ENCODE peak calls at places on chromosome 21, in eight cellular contexts. One of them, this sample, is unnamed.

GRCh38 chr21:25925936-25926335 is 191.2 kb downstream of the GABPA start:
- DNase-seq in pancreas: peak; percentile 37
- DNase-seq in left ventricle myocardium inferior: no peak
- DNase-seq in heart right ventricle: no peak
- DNase-seq in astrocyte: peak; percentile 57
- DNase-seq in heart left ventricle: peak; percentile 47
- DNase-seq in prostate gland: no peak
- DNase-seq in tibial nerve: no peak
- DNase-seq in this sample: no peak

GRCh38 chr21:35149698-35150097 is 100.6 kb upstream of the RUNX1 start:
- DNase-seq in left ventricle myocardium inferior: no peak
- DNase-seq in prostate gland: no peak
- DNase-seq in astrocyte: peak; percentile 87
- DNase-seq in heart right ventricle: no peak
- DNase-seq in heart left ventricle: no peak
- DNase-seq in tibial nerve: no peak
- DNase-seq in pancreas: no peak
- DNase-seq in this sample: no peak

GRCh38 chr21:41877901-41878830 is 978 bp downstream of the PRDM15 start:
- DNase-seq in heart right ventricle: no peak
- DNase-seq in pancreas: peak; percentile 66
- DNase-seq in heart left ventricle: no peak
- DNase-seq in prostate gland: no peak
- DNase-seq in tibial nerve: peak; percentile 44
- DNase-seq in astrocyte: peak; percentile 63
- DNase-seq in left ventricle myocardium inferior: no peak
- DNase-seq in this sample: no peak

GRCh38 chr21:42671778-42672593 is 18.6 kb downstream of the PDE9A start:
- DNase-seq in heart right ventricle: no peak
- DNase-seq in prostate gland: peak; percentile 81
- DNase-seq in heart left ventricle: no peak
- DNase-seq in astrocyte: peak; percentile 51
- DNase-seq in tibial nerve: no peak
- DNase-seq in pancreas: no peak
- DNase-seq in left ventricle myocardium inferior: no peak
- DNase-seq in this sample: no peak

GRCh38 chr21:41815652-41816582 is 49.1 kb upstream of the RIPK4 start:
- DNase-seq in astrocyte: no peak
- DNase-seq in left ventricle myocardium inferior: no peak
- DNase-seq in tibial nerve: no peak
- DNase-seq in heart right ventricle: no peak
- DNase-seq in pancreas: peak; percentile 25
- DNase-seq in heart left ventricle: no peak
- DNase-seq in prostate gland: no peak
- DNase-seq in this sample: no peak

GRCh38 chr21:42473495-42474042 is 22.5 kb downstream of the RSPH1 start:
- DNase-seq in astrocyte: no peak
- DNase-seq in pancreas: no peak
- DNase-seq in tibial nerve: no peak
- DNase-seq in heart right ventricle: no peak
- DNase-seq in prostate gland: no peak
- DNase-seq in heart left ventricle: no peak
- DNase-seq in left ventricle myocardium inferior: no peak
- DNase-seq in this sample: no peak

GRCh38 chr21:20459838-20460237 is 538.4 kb upstream of the NCAM2 start:
- DNase-seq in tibial nerve: no peak
- DNase-seq in prostate gland: no peak
- DNase-seq in pancreas: no peak
- DNase-seq in heart left ventricle: no peak
- DNase-seq in astrocyte: no peak
- DNase-seq in heart right ventricle: no peak
- DNase-seq in left ventricle myocardium inferior: no peak
- DNase-seq in this sample: no peak

GRCh38 chr21:41630249-41630648 is 122.3 kb upstream of the TMPRSS2 start:
- DNase-seq in astrocyte: peak; percentile 100
- DNase-seq in heart left ventricle: no peak
- DNase-seq in prostate gland: peak; percentile 46
- DNase-seq in pancreas: no peak
- DNase-seq in heart right ventricle: no peak
- DNase-seq in tibial nerve: no peak
- DNase-seq in left ventricle myocardium inferior: no peak
- DNase-seq in this sample: no peak

GRCh38 chr21:42056468-42056867 is 14.6 kb upstream of the UMODL1 start:
- DNase-seq in astrocyte: no peak
- DNase-seq in prostate gland: peak; percentile 47
- DNase-seq in tibial nerve: no peak
- DNase-seq in left ventricle myocardium inferior: no peak
- DNase-seq in pancreas: no peak
- DNase-seq in heart left ventricle: no peak
- DNase-seq in heart right ventricle: no peak
- DNase-seq in this sample: no peak

GRCh38 chr21:26404288-26404687 is 168.8 kb downstream of the CYYR1 start:
- DNase-seq in heart left ventricle: peak; percentile 7
- DNase-seq in tibial nerve: no peak
- DNase-seq in astrocyte: no peak
- DNase-seq in heart right ventricle: no peak
- DNase-seq in prostate gland: no peak
- DNase-seq in left ventricle myocardium inferior: no peak
- DNase-seq in pancreas: no peak
- DNase-seq in this sample: no peak

GRCh38 chr21:15121655-15122120 is 56.9 kb upstream of the NRIP1 start:
- DNase-seq in left ventricle myocardium inferior: peak; percentile 31
- DNase-seq in astrocyte: peak; percentile 51
- DNase-seq in heart left ventricle: peak; percentile 31
- DNase-seq in prostate gland: no peak
- DNase-seq in tibial nerve: no peak
- DNase-seq in pancreas: peak; percentile 78
- DNase-seq in heart right ventricle: peak; percentile 21
- DNase-seq in this sample: no peak

GRCh38 chr21:19547951-19548635 is 1144.5 kb upstream of the TMPRSS15 start:
- DNase-seq in pancreas: no peak
- DNase-seq in tibial nerve: no peak
- DNase-seq in heart left ventricle: no peak
- DNase-seq in heart right ventricle: no peak
- DNase-seq in left ventricle myocardium inferior: no peak
- DNase-seq in astrocyte: no peak
- DNase-seq in prostate gland: no peak
- DNase-seq in this sample: no peak

GRCh38 chr21:15793547-15794235 is 63.9 kb downstream of the USP25 start:
- DNase-seq in heart right ventricle: no peak
- DNase-seq in heart left ventricle: no peak
- DNase-seq in left ventricle myocardium inferior: no peak
- DNase-seq in pancreas: no peak
- DNase-seq in prostate gland: no peak
- DNase-seq in astrocyte: no peak
- DNase-seq in tibial nerve: no peak
- DNase-seq in this sample: no peak

GRCh38 chr21:35023396-35024070 is 25.6 kb downstream of the RUNX1 start:
- DNase-seq in heart left ventricle: no peak
- DNase-seq in left ventricle myocardium inferior: no peak
- DNase-seq in astrocyte: no peak
- DNase-seq in pancreas: no peak
- DNase-seq in prostate gland: no peak
- DNase-seq in tibial nerve: no peak
- DNase-seq in heart right ventricle: no peak
- DNase-seq in this sample: no peak

GRCh38 chr21:44927587-44928461 is 7.1 kb upstream of the ITGB2 start:
- DNase-seq in astrocyte: peak; percentile 55
- DNase-seq in tibial nerve: peak; percentile 49
- DNase-seq in heart right ventricle: peak; percentile 57
- DNase-seq in left ventricle myocardium inferior: peak; percentile 46
- DNase-seq in prostate gland: no peak
- DNase-seq in pancreas: no peak
- DNase-seq in heart left ventricle: peak; percentile 45
- DNase-seq in this sample: peak; percentile 64

GRCh38 chr21:44925027-44925755 is 4.5 kb upstream of the ITGB2 start:
- DNase-seq in left ventricle myocardium inferior: no peak
- DNase-seq in astrocyte: peak; percentile 36
- DNase-seq in prostate gland: no peak
- DNase-seq in pancreas: no peak
- DNase-seq in heart left ventricle: no peak
- DNase-seq in heart right ventricle: no peak
- DNase-seq in tibial nerve: no peak
- DNase-seq in this sample: no peak

GRCh38 chr21:44927259-44927586 is 6.5 kb upstream of the ITGB2 start:
- DNase-seq in prostate gland: no peak
- DNase-seq in left ventricle myocardium inferior: no peak
- DNase-seq in heart right ventricle: no peak
- DNase-seq in pancreas: no peak
- DNase-seq in heart left ventricle: no peak
- DNase-seq in tibial nerve: no peak
- DNase-seq in astrocyte: no peak
- DNase-seq in this sample: no peak

GRCh38 chr21:44924611-44925010 is 3.9 kb upstream of the ITGB2 start:
- DNase-seq in prostate gland: no peak
- DNase-seq in tibial nerve: no peak
- DNase-seq in heart left ventricle: no peak
- DNase-seq in pancreas: no peak
- DNase-seq in astrocyte: no peak
- DNase-seq in heart right ventricle: no peak
- DNase-seq in left ventricle myocardium inferior: peak; percentile 7
- DNase-seq in this sample: no peak

GRCh38 chr21:44926364-44927101 is 5.8 kb upstream of the ITGB2 start:
- DNase-seq in tibial nerve: no peak
- DNase-seq in prostate gland: no peak
- DNase-seq in pancreas: no peak
- DNase-seq in astrocyte: peak; percentile 37
- DNase-seq in heart right ventricle: no peak
- DNase-seq in left ventricle myocardium inferior: peak; percentile 16
- DNase-seq in heart left ventricle: no peak
- DNase-seq in this sample: peak; percentile 61
- H3K27ac ChIP-seq in tibial nerve: no peak overlapping the region
- H3K27ac ChIP-seq in prostate gland: no peak overlapping the region
- H3K27ac ChIP-seq in pancreas: no peak overlapping the region
- H3K27ac ChIP-seq in astrocyte: no peak overlapping the region
- H3K27ac ChIP-seq in heart right ventricle: no peak overlapping the region
- H3K27ac ChIP-seq in left ventricle myocardium inferior: no peak overlapping the region
- H3K27ac ChIP-seq in heart left ventricle: no peak overlapping the region
- H3K27ac ChIP-seq in this sample: no peak overlapping the region

DNA sequence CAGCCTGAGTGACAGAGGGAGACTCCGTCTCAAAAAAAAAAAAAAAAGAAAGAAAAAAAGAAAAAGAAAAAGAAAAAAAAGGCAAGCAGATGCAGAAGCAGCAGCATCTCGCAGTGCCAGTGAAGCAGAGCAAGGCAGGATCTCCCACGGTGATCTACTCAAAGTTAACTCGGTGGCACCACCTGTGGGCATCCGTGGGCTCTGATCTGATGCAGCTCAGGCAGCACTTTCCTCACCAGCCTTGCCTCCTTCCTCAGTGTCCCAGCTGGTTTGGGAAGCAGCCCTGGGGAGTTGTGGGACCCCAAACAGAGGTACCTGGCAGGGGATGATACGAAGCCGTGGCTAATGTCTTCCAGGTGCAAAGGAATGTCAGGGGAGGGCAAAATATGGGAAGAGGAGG is 104.3 kb upstream of the KRTAP19-8 start:
- DNase-seq in heart left ventricle: no peak
- DNase-seq in left ventricle myocardium inferior: no peak
- DNase-seq in prostate gland: no peak
- DNase-seq in heart right ventricle: no peak
- DNase-seq in pancreas: no peak
- DNase-seq in tibial nerve: no peak
- DNase-seq in astrocyte: no peak
- DNase-seq in this sample: no peak
- TF ChIP-seq CTCF in heart left ventricle: no peak
- TF ChIP-seq CTCF in left ventricle myocardium inferior: no peak
- TF ChIP-seq CTCF in prostate gland: no peak
- TF ChIP-seq CTCF in heart right ventricle: no peak
- TF ChIP-seq CTCF in pancreas: no peak
- TF ChIP-seq CTCF in tibial nerve: no peak
- TF ChIP-seq CTCF in astrocyte: no peak
- TF ChIP-seq CTCF in this sample: no peak

GRCh38 chr21:45248893-45249381 is 38.8 kb downstream of the POFUT2 start:
- DNase-seq in pancreas: peak; percentile 16
- DNase-seq in astrocyte: peak; percentile 22
- DNase-seq in tibial nerve: no peak
- DNase-seq in heart right ventricle: no peak
- DNase-seq in heart left ventricle: no peak
- DNase-seq in prostate gland: peak; percentile 3
- DNase-seq in left ventricle myocardium inferior: no peak
- DNase-seq in this sample: peak; percentile 85
- H3K4me3 ChIP-seq in pancreas: no peak overlapping the region
- H3K4me3 ChIP-seq in astrocyte: peak overlapping the region; percentile 25
- H3K4me3 ChIP-seq in tibial nerve: no peak overlapping the region
- H3K4me3 ChIP-seq in heart right ventricle: peak overlapping the region; percentile 28
- H3K4me3 ChIP-seq in heart left ventricle: peak overlapping the region; percentile 25
- H3K4me3 ChIP-seq in prostate gland: no peak overlapping the region
- H3K4me3 ChIP-seq in left ventricle myocardium inferior: peak overlapping the region; percentile 48
- H3K4me3 ChIP-seq in this sample: peak overlapping the region; percentile 21

DNA sequence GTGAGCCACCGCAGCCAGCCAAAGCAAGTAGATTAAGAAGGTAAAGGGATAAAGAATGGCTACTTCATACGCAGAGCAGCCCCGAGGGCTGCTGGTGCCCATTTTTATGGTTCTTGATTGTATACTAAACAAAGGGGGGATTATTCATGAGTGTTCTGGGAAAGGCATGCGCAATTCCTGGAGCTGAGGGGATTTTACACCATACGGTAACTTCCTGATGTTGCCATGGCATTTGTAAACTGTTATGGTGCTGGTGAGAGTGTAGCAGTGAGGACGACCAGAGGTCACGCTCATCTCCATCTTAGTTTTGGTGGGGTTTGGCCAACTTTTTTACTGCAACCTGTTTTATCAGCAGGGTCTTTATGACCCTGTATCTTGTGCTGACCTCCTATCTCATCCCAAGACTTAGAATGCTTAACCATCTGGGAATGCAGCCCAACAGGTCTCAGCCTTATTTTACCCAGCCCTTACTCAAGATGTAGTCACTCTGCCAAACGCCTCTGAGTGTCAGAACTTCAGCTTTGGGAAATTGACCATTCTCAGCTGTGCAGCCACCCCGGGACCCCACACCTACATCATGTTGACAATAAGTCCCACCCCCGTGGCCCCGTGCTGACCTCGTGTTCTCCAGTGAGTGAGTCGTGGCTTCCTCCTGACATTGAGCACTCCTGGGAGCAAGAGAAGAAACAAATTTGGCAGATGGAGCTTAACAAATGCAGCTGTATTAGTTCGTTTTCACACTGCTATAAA is 149.4 kb upstream of the COL6A1 start:
- DNase-seq in heart left ventricle: no peak
- DNase-seq in heart right ventricle: no peak
- DNase-seq in pancreas: no peak
- DNase-seq in astrocyte: no peak
- DNase-seq in tibial nerve: no peak
- DNase-seq in prostate gland: no peak
- DNase-seq in left ventricle myocardium inferior: no peak
- DNase-seq in this sample: no peak
- H3K27ac ChIP-seq in heart left ventricle: no peak overlapping the region
- H3K27ac ChIP-seq in heart right ventricle: no peak overlapping the region
- H3K27ac ChIP-seq in pancreas: no peak overlapping the region
- H3K27ac ChIP-seq in astrocyte: no peak overlapping the region
- H3K27ac ChIP-seq in tibial nerve: no peak overlapping the region
- H3K27ac ChIP-seq in prostate gland: no peak overlapping the region
- H3K27ac ChIP-seq in left ventricle myocardium inferior: no peak overlapping the region
- H3K27ac ChIP-seq in this sample: no peak overlapping the region

This sample was measured in tibial artery.